ENCODE peak calls at places on chromosomes 7 and 10, in five cellular contexts. W is BE2C, I is ovary, C is MM.1S, X is transverse colon. Z is an unnamed sample.

GRCh38 chr7:45500257-45500656 is 73.9 kb upstream of the ADCY1 start:
- DNase-seq in W (no peak), I (no peak), C (no peak), X (no peak), Z (no peak)

GRCh38 chr10:124345521-124345920 is 73.2 kb downstream of the OAT start:
- DNase-seq in W (no peak), I (no peak), C (no peak), X (peak; percentile 3), Z (no peak)

GRCh38 chr10:73876157-73876556 is 1.8 kb upstream of the CAMK2G start:
- DNase-seq in W (no peak), I (no peak), C (no peak), X (no peak), Z (peak; percentile 50)

GRCh38 chr7:67392596-67393438 is 396.2 kb downstream of the TYW1 start:
- DNase-seq in W (no peak), I (no peak), C (no peak), X (no peak), Z (no peak)

GRCh38 chr7:22607180-22607579 is 107.2 kb upstream of the STEAP1B start:
- DNase-seq in W (no peak), I (no peak), C (no peak), X (no peak), Z (no peak)

GRCh38 chr7:80781561-80781979 is 137.3 kb downstream of the SEMA3C start:
- DNase-seq in W (peak; percentile 53), I (no peak), C (no peak), X (peak; percentile 22), Z (peak; percentile 47)

GRCh38 chr10:103584216-103585010 is 90.9 kb downstream of the NEURL1 start:
- DNase-seq in W (no peak), I (peak; percentile 77), C (peak; percentile 14), X (no peak), Z (peak; percentile 51)

GRCh38 chr10:4151466-4151865 is 366.5 kb upstream of the KLF6 start:
- DNase-seq in W (no peak), I (no peak), C (no peak), X (no peak), Z (peak; percentile 50)

GRCh38 chr10:62103857-62104256 is 164.8 kb downstream of the RTKN2 start:
- DNase-seq in W (no peak), I (no peak), C (no peak), X (no peak), Z (no peak)

GRCh38 chr7:141709318-141709717 is 1.2 kb downstream of the WEE2 start:
- DNase-seq in W (no peak), I (no peak), C (no peak), X (no peak), Z (no peak)

GRCh38 chr10:47031251-47031952 is 120.2 kb downstream of the PTPN20 start:
- DNase-seq in W (peak; percentile 49), I (peak; percentile 5), C (no peak), X (no peak), Z (no peak)

GRCh38 chr7:29588900-29589696 is 25.5 kb downstream of the PRR15 start:
- DNase-seq in W (peak; percentile 32), I (no peak), C (peak; percentile 71), X (peak; percentile 53), Z (no peak)

GRCh38 chr10:22945934-22946673 is 18.3 kb downstream of the ARMC3 start:
- DNase-seq in W (no peak), I (no peak), C (no peak), X (no peak), Z (no peak)

GRCh38 chr7:15042285-15042684 is 139.7 kb upstream of the DGKB start:
- DNase-seq in W (no peak), I (no peak), C (no peak), X (no peak), Z (no peak)

GRCh38 chr7:162583-163297 is 29.6 kb upstream of the FAM20C start:
- DNase-seq in W (peak; percentile 4), I (no peak), C (no peak), X (no peak), Z (peak; percentile 22)

GRCh38 chr10:114626841-114627240 is 31.2 kb downstream of the ABLIM1 start:
- DNase-seq in W (no peak), I (no peak), C (no peak), X (no peak), Z (no peak)

GRCh38 chr7:148944935-148945934 is 61.1 kb upstream of the EZH2 start:
- DNase-seq in W (no peak), I (no peak), C (no peak), X (no peak), Z (no peak)

GRCh38 chr7:56028942-56029630 is 22.2 kb downstream of the PSPH start:
- DNase-seq in W (no peak), I (no peak), C (no peak), X (no peak), Z (no peak)

GRCh38 chr10:62788861-62789467 is 15.6 kb upstream of the ADO start:
- DNase-seq in W (no peak), I (peak; percentile 39), C (no peak), X (no peak), Z (no peak)

GRCh38 chr10:29805134-29805691 is 170.4 kb upstream of the SVIL start:
- DNase-seq in W (no peak), I (no peak), C (no peak), X (no peak), Z (no peak)

GRCh38 chr7:135160858-135161653 is 9.5 kb downstream of the CYREN start:
- DNase-seq in W (no peak), I (no peak), C (no peak), X (no peak), Z (no peak)

GRCh38 chr7:86846494-86847190 is 202.9 kb downstream of the GRM3 start:
- DNase-seq in W (no peak), I (no peak), C (no peak), X (peak; percentile 54), Z (no peak)

GRCh38 chr10:52455095-52455494 is 141.0 kb downstream of the DKK1 start:
- DNase-seq in W (no peak), I (no peak), C (peak; percentile 5), X (no peak), Z (no peak)

GRCh38 chr10:67663449-67664087 is 32.4 kb downstream of the CTNNA3 start:
- DNase-seq in W (no peak), I (no peak), C (no peak), X (no peak), Z (no peak)

GRCh38 chr10:30374353-30374752 is 25.3 kb upstream of the MTPAP start:
- DNase-seq in W (peak; percentile 79), I (no peak), C (no peak), X (no peak), Z (peak; percentile 28)

GRCh38 chr7:118609207-118609606 is 384.7 kb downstream of the ANKRD7 start:
- DNase-seq in W (no peak), I (no peak), C (no peak), X (no peak), Z (no peak)

GRCh38 chr7:91347288-91347687 is 83.1 kb downstream of the FZD1 start:
- DNase-seq in W (no peak), I (no peak), C (no peak), X (no peak), Z (no peak)

GRCh38 chr7:27241189-27242045 is 1.2 kb upstream of the EVX1 start:
- DNase-seq in W (no peak), I (no peak), C (no peak), X (no peak), Z (no peak)
- H3K4me1 ChIP-seq in W (no peaks in the 10 kb centered on the region), I (peaks cover 8% of the 10 kb centered on the region), C (no peaks in the 10 kb centered on the region), X (peaks cover 52% of the 10 kb centered on the region), Z (no peaks in the 10 kb centered on the region)

DNA sequence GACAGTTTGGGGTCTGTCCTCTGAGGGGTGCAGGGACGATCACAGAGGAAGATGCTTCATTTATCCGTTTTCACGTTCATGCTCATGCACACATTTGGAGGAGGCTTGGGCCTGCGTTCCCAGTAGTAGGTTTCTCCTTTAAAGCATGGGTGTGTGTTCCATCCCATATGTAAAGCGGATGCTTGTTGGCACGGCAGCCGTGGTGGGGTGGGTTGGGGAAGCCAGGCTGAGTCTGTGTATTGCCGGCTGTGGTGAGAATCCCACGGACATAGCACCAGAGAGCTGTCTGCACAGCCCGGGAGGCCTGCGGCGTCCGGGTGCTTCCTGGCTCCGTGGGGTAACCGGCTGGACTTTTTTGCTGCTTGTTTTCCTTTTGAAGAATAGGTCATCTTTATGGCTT is 440 bp downstream of the JAKMIP3 start:
- DNase-seq in W (no peak), I (no peak), C (no peak), X (no peak), Z (no peak)
- H3K4me3 ChIP-seq in W (no peak overlapping the region), I (peak overlapping the region; percentile 53), C (peak overlapping the region; percentile 51), X (peak overlapping the region; percentile 31), Z (peak overlapping the region; percentile 21)

GRCh38 chr10:101052285-101052684 is 9.5 kb upstream of the KAZALD1 start:
- DNase-seq in W (no peak), I (no peak), C (no peak), X (no peak), Z (no peak)

GRCh38 chr10:101055416-101055815 is 6.4 kb upstream of the KAZALD1 start:
- DNase-seq in W (no peak), I (no peak), C (no peak), X (no peak), Z (no peak)

GRCh38 chr10:101056365-101057151 is 5.2 kb upstream of the KAZALD1 start:
- DNase-seq in W (no peak), I (no peak), C (no peak), X (no peak), Z (no peak)

GRCh38 chr10:101053516-101053915 is 8.3 kb upstream of the KAZALD1 start:
- DNase-seq in W (no peak), I (no peak), C (no peak), X (no peak), Z (no peak)

GRCh38 chr10:101054351-101054750 is 7.4 kb upstream of the KAZALD1 start:
- DNase-seq in W (no peak), I (no peak), C (no peak), X (no peak), Z (no peak)
- H3K4me1 ChIP-seq in W (no peaks in the 10 kb centered on the region), I (no peaks in the 10 kb centered on the region), C (peaks cover 15% of the 10 kb centered on the region), X (peaks cover 8% of the 10 kb centered on the region), Z (no peaks in the 10 kb centered on the region)

GRCh38 chr7:79455173-79455790 is 1.8 kb upstream of the MAGI2 start:
- DNase-seq in W (no peak), I (no peak), C (no peak), X (no peak), Z (peak; percentile 22)

GRCh38 chr7:79453266-79453557 is 255 bp downstream of the MAGI2 start:
- DNase-seq in W (no peak), I (no peak), C (no peak), X (no peak), Z (no peak)

GRCh38 chr7:79452495-79453265 is 787 bp downstream of the MAGI2 start:
- DNase-seq in W (peak; percentile 40), I (peak; percentile 57), C (no peak), X (no peak), Z (peak; percentile 66)

GRCh38 chr7:79453558-79454324 is at the start of gene MAGI2:
- DNase-seq in W (peak; percentile 76), I (peak; percentile 92), C (peak; percentile 18), X (peak; percentile 63), Z (peak; percentile 97)

DNA sequence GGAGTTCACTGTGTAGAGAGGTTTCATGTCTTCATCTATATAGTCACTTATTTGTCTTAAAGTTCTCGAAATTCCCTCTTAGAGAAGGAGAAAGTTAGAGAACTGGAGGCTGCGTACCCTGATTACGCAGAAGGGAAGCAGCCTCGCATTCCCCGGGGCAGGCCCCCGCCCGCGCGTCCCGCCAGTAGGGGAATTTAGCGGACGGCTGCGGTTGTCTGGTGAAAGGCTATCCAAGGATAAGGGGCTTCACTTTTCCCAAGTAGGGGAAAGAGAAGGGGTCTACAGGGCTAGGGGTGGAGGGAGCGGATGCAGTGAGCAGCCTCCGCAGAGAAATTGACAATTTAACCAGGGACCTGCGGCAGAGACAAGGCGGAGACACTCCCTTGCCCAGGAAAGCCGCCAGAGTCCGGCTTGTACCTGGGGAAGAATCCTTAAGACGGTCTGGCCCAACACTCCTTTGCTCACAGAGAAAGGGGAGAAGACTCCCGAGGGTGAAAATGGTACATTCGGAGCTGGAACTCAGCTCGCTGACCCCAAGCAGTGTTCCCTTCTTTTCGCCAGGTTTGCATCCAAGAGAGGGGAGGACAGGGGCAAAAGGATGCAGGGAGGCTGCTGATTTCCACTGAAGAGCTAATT is 976 bp upstream of the MAGI2 start:
- DNase-seq in W (peak; percentile 25), I (peak; percentile 67), C (no peak), X (peak; percentile 8), Z (peak; percentile 74)
- H3K4me3 ChIP-seq in W (peak overlapping the region; percentile 91), I (peak overlapping the region; percentile 72), C (no peak overlapping the region), X (peak overlapping the region; percentile 49), Z (peak overlapping the region; percentile 62)

Z was measured in right cardiac atrium.